ENCODE peak calls at places on chromosomes 11 and 22, in four cellular contexts. N is kidney epithelial cell, W is IMR-90, S is AG04450. F is an unnamed sample.

GRCh38 chr22:44882226-44882905 is 127.4 kb downstream of the PHF21B start:
- DNase-seq in N (no peak), W (no peak), S (no peak), F (no peak)

GRCh38 chr22:42439821-42440674 is 7.8 kb upstream of the NFAM1 start:
- DNase-seq in N (no peak), W (peak; percentile 49), S (no peak), F (peak; percentile 50)

GRCh38 chr11:1194231-1194976 is 28.5 kb upstream of the MUC5B start:
- DNase-seq in N (no peak), W (no peak), S (no peak), F (no peak)

GRCh38 chr11:69745201-69745600 is 29.9 kb downstream of the FGF4 start:
- DNase-seq in N (no peak), W (no peak), S (no peak), F (no peak)

GRCh38 chr22:35231585-35232084 is 25.7 kb upstream of the HMGXB4 start:
- DNase-seq in N (peak; percentile 38), W (peak; percentile 55), S (peak; percentile 11), F (peak; percentile 81)

GRCh38 chr22:39244073-39244495 is 698 bp downstream of the PDGFB start:
- DNase-seq in N (no peak), W (no peak), S (no peak), F (no peak)

GRCh38 chr11:34650528-34650927 is 29.6 kb downstream of the EHF start:
- DNase-seq in N (no peak), W (peak; percentile 22), S (no peak), F (peak; percentile 84)

GRCh38 chr11:69310934-69311766 is 17.2 kb downstream of the MYEOV start:
- DNase-seq in N (no peak), W (no peak), S (no peak), F (peak; percentile 12)

GRCh38 chr22:44408227-44409192 is 89.5 kb downstream of the RTL6 start:
- DNase-seq in N (no peak), W (no peak), S (no peak), F (no peak)

GRCh38 chr11:17403977-17404759 is 15.7 kb upstream of the KCNJ11 start:
- DNase-seq in N (peak; percentile 72), W (no peak), S (no peak), F (no peak)

GRCh38 chr11:117633186-117633585 is 163.8 kb downstream of the DSCAML1 start:
- DNase-seq in N (no peak), W (no peak), S (no peak), F (no peak)

GRCh38 chr11:74571062-74571399 is 21.4 kb upstream of the POLD3 start:
- DNase-seq in N (no peak), W (no peak), S (no peak), F (no peak)

GRCh38 chr11:107182983-107183382 is 164.7 kb upstream of the GUCY1A2 start:
- DNase-seq in N (no peak), W (no peak), S (no peak), F (no peak)

GRCh38 chr22:19287076-19287724 is 4.3 kb downstream of the CLTCL1 start:
- DNase-seq in N (peak; percentile 42), W (peak; percentile 71), S (peak; percentile 30), F (peak; percentile 76)

GRCh38 chr11:67435031-67435726 is 2.3 kb downstream of the PTPRCAP start:
- DNase-seq in N (no peak), W (no peak), S (no peak), F (no peak)

GRCh38 chr11:84163115-84163514 is 876.9 kb upstream of the CCDC90B start:
- DNase-seq in N (no peak), W (no peak), S (no peak), F (no peak)

DNA sequence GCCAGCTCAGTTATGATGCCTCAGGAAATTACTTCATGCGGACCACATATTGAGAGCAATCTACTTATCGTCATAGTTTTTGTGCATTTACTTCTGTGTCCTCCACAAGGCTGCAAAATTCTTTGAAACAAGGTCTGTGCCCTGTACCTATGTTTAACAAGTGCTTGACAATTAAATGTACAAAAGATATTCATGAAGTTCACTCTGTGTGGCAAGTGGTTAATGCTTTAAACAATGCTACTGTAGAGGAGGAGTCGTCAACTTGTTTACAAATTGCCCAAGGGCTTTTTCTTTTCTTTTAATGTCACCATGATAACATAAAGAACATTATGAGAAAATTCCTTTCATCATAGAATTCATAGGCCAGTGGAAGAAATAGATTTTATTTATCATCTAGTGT is 871.5 kb upstream of the CCDC90B start:
- DNase-seq in N (no peak), W (no peak), S (no peak), F (no peak)
- TF ChIP-seq CTCF in N (no peak), W (no peak), S (no peak), F (no peak)

GRCh38 chr11:19428206-19429001 is 187.7 kb upstream of the E2F8 start:
- DNase-seq in N (no peak), W (peak; percentile 34), S (no peak), F (no peak)
- H3K4me3 ChIP-seq in N (no peak overlapping the region), W (no peak overlapping the region), S (no peak overlapping the region), F (no peak overlapping the region)

GRCh38 chr22:48943567-48944432 is 883.9 kb downstream of the BRD1 start:
- DNase-seq in N (no peak), W (no peak), S (no peak), F (no peak)
- TF ChIP-seq CTCF in N (no peak), W (no peak), S (no peak), F (no peak)

GRCh38 chr22:47113880-47114415 is 351.5 kb downstream of the TBC1D22A start:
- DNase-seq in N (no peak), W (no peak), S (no peak), F (no peak)
- H3K4me3 ChIP-seq in N (no peak overlapping the region), W (no peak overlapping the region), S (no peak overlapping the region), F (no peak overlapping the region)

GRCh38 chr11:2561283-2562180 is 116.7 kb downstream of the KCNQ1 start:
- DNase-seq in N (no peak), W (no peak), S (no peak), F (no peak)
- TF ChIP-seq CTCF in N (no peak), W (no peak), S (no peak), F (no peak)

GRCh38 chr11:115715371-115715770 is 211.2 kb upstream of the CADM1 start:
- DNase-seq in N (no peak), W (no peak), S (no peak), F (no peak)

GRCh38 chr11:115718945-115719344 is 214.7 kb upstream of the CADM1 start:
- DNase-seq in N (no peak), W (no peak), S (no peak), F (no peak)

GRCh38 chr11:115716577-115717214 is 212.5 kb upstream of the CADM1 start:
- DNase-seq in N (no peak), W (no peak), S (no peak), F (no peak)

GRCh38 chr11:115716080-115716479 is 211.9 kb upstream of the CADM1 start:
- DNase-seq in N (no peak), W (no peak), S (no peak), F (no peak)

GRCh38 chr11:115717215-115717584 is 213.0 kb upstream of the CADM1 start:
- DNase-seq in N (no peak), W (peak; percentile 46), S (peak; percentile 21), F (no peak)
- H3K4me3 ChIP-seq in N (no peak overlapping the region), W (no peak overlapping the region), S (no peak overlapping the region), F (no peak overlapping the region)

F was measured in choroid plexus epithelial cell.